ENCODE peak calls at places on chromosomes 3 and 15, in four cellular contexts. E is transverse colon, N is HCT116, J is ovary. F is an unnamed sample. For H3K36me3 and H3K4me1, the result is how much of the 10 kb centered on the place peaks cover.

GRCh38 chr3:3259181-3259580 is 79.7 kb upstream of the CRBN start:
- DNase-seq in J (no peak), N (no peak), E (no peak), F (no peak)

GRCh38 chr3:150150633-150151032 is 179.9 kb upstream of the PFN2 start:
- DNase-seq in N (no peak), J (no peak), E (no peak), F (no peak)

GRCh38 chr3:25178627-25179026 is 249.4 kb upstream of the RARB start:
- DNase-seq in J (no peak), N (no peak), E (no peak), F (no peak)

GRCh38 chr3:53040361-53040820 is 5.5 kb downstream of the SFMBT1 start:
- DNase-seq in N (no peak), E (no peak), J (no peak), F (no peak)

GRCh38 chr3:114829786-114830185 is 317.3 kb downstream of the ZBTB20 start:
- DNase-seq in E (no peak), N (no peak), J (no peak), F (no peak)

GRCh38 chr15:44654858-44655257 is 8.6 kb downstream of the SPG11 start:
- DNase-seq in J (no peak), E (no peak), N (no peak), F (no peak)

GRCh38 chr15:72037321-72037720 is 80.6 kb downstream of the MYO9A start:
- DNase-seq in J (no peak), N (peak), E (no peak), F (no peak)

GRCh38 chr3:169389211-169389924 is 274.1 kb downstream of the MECOM start:
- DNase-seq in E (peak), N (no peak), J (no peak), F (no peak)

GRCh38 chr3:46833346-46834300 is 29.6 kb downstream of the MYL3 start:
- DNase-seq in E (no peak), J (no peak), N (no peak), F (no peak)

GRCh38 chr3:171262431-171262830 is 197.8 kb downstream of the TNIK start:
- DNase-seq in E (no peak), J (no peak), N (no peak), F (no peak)

GRCh38 chr15:88029696-88030095 is 226.8 kb downstream of the NTRK3 start:
- DNase-seq in N (no peak), J (no peak), E (no peak), F (no peak)

GRCh38 chr3:51400169-51400568 is 9.1 kb downstream of the RBM15B start:
- DNase-seq in N (no peak), E (peak), J (no peak), F (no peak)

GRCh38 chr3:127692501-127693335 is 20.0 kb downstream of the ABTB1 start:
- DNase-seq in E (no peak), J (peak), N (no peak), F (no peak)

GRCh38 chr3:28267984-28268849 is 26.8 kb downstream of the CMC1 start:
- DNase-seq in J (no peak), E (peak), N (no peak), F (no peak)

GRCh38 chr15:87604857-87605446 is 651.6 kb downstream of the NTRK3 start:
- DNase-seq in J (no peak), N (no peak), E (no peak), F (no peak)

GRCh38 chr15:89322822-89323221 is 11.8 kb downstream of the POLG start:
- DNase-seq in E (no peak), N (no peak), J (no peak), F (no peak)

GRCh38 chr15:89317188-89317720 is 17.4 kb downstream of the POLG start:
- DNase-seq in J (no peak), N (no peak), E (no peak), F (no peak)

GRCh38 chr15:89323825-89324224 is 10.8 kb downstream of the POLG start:
- DNase-seq in E (no peak), N (no peak), J (no peak), F (no peak)

GRCh38 chr15:89321521-89322410 is 12.9 kb downstream of the POLG start:
- DNase-seq in E (no peak), J (no peak), N (no peak), F (no peak)

GRCh38 chr15:89320200-89320599 is 14.4 kb downstream of the POLG start:
- DNase-seq in N (no peak), E (no peak), J (no peak), F (no peak)
- H3K36me3 ChIP-seq in N (half or more), E (under half), J (under half), F (under half)

GRCh38 chr3:14261229-14261628 is 82.6 kb downstream of the LSM3 start:
- DNase-seq in E (peak), N (peak), J (peak), F (peak)
- TF ChIP-seq POLR2A in E (no peak), N (no peak), J (no peak), F (no peak)

DNA sequence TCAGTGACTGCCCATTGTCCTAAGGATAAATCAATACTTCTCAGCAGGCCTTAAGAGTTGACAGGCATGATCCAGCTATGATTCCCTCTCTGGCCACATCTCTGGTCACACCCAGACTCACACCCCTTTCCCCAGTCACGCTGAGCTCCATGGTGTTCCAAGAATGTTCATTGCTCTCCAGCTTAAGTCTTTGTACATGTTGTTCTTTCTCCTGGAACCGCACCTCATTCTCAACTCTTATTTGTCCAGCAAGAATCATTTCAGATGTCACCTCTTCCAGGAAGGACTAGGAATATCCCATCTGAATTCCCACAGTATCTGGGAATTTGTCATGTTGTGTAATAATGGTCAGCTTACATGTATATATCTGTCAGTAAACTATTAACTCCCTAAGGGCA is 118.3 kb upstream of the GALNT15 start:
- DNase-seq in J (no peak), E (peak), N (no peak), F (no peak)
- H3K4me1 ChIP-seq in J (under half), E (under half), N (under half), F (under half)

DNA sequence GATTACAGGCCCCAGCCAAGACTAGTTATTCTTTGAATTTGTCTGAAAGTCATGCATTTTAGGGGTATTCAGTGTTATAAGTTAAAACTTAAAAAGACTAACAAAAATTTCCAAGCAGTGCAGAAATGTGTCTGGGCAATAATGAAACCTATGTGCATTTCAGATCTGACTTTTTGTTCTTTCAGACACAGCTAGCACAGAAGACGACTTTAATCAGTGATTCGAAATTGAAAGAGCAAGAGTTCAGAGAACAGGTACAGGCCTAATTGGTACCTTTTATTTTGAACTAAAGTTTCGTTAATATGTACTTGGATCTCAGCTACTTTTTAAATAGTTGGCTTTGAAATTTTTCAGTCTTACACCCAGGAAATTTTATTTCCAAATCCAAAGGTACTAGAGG is 163.1 kb upstream of the LRRFIP2 start:
- DNase-seq in J (no peak), N (no peak), E (no peak), F (no peak)
- H3K36me3 ChIP-seq in J (under half), N (under half), E (under half), F (under half)

DNA sequence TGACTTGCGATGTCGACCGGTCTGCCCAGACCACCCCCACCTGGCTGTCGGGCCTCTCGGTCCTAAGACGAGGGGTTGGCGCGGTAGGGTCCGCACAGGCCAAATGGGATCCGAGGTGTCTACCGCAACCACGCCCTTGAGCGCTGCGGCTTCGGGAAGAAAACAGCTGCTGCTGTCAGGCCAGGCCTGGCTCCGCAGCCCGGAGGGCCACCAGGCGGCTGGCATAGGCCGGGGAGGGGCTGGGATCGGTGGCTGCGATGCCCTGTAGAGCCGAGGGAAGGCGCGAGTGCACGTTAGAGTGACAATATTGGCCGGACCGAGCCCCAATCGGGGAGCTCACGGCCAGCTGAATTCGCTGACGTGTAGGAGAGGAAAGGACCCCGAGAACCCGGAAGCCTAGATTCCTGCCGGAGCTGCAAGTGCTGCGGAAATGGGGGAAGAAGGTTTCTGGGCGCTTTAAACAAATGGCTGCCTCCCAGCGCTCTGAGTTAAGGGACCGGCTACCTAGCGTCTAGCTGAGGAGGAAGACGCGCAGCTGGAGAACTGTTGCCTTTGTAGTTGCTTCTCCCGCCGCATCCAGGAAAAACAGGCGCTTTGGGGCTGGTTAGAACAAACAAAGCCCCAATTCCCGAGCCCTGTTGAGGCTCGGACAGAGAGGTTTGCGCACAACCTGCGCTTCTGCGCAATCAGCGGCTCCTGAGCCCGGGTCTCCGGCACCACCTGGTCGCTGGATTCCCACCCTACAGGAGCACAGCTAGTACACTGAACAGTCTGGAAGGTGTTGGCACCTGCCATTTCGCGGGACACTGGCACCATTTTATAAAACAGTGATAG is 14.0 kb downstream of the ZIC4 start:
- DNase-seq in E (no peak), J (no peak), N (no peak), F (no peak)
- TF ChIP-seq POLR2A in E (no peak), J (no peak), N (no peak), F (no peak)

GRCh38 chr3:177361042-177361938 is 164.0 kb upstream of the TBL1XR1 start:
- DNase-seq in N (no peak), E (no peak), J (no peak), F (no peak)
- H3K4me1 ChIP-seq in N (under half), E (half or more), J (under half), F (under half)

GRCh38 chr3:11559816-11560633 is 83.7 kb downstream of the VGLL4 start:
- DNase-seq in E (no peak), N (no peak), J (peak), F (no peak)

GRCh38 chr3:11558918-11559815 is 84.5 kb downstream of the VGLL4 start:
- DNase-seq in N (no peak), J (peak), E (no peak), F (no peak)

GRCh38 chr3:11558461-11558903 is 85.2 kb downstream of the VGLL4 start:
- DNase-seq in J (peak), E (no peak), N (no peak), F (no peak)

GRCh38 chr3:11562277-11562881 is 81.3 kb downstream of the VGLL4 start:
- DNase-seq in J (no peak), N (no peak), E (no peak), F (no peak)

DNA sequence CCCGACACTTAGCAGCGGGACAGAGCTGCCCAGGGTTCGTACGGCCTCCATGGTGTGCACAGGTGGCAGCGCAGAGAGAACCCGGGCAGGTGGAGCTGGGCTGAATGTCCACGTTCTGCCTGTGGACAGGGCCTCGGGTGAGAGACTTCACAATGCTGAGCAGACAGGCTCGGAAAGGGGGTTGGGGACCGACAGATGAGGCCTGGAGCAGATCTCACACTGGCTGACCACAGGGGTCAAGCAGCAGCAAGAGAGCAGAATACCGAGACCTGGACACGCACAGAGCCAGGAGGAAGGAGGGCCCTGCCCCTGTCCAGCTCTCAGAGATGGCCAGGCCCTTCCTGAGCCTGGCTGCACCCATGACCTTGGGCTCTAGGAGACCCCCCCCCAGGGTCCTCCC is 83.0 kb downstream of the VGLL4 start:
- DNase-seq in E (no peak), N (no peak), J (no peak), F (no peak)
- H3K36me3 ChIP-seq in E (under half), N (under half), J (under half), F (under half)